ENCODE peak calls at places on chromosome 13, in four cellular contexts. L is GM23338, O is neural progenitor cell, C is PC-3. V is an unnamed sample.

GRCh38 chr13:98372886-98373285 is 195.8 kb upstream of the RNF113B start:
- DNase-seq in C (no peak), O (no peak), L (peak; percentile 58), V (no peak)

GRCh38 chr13:94192576-94192975 is 286.9 kb downstream of the DCT start:
- DNase-seq in L (peak; percentile 63), O (peak; percentile 67), C (peak; percentile 53), V (peak; percentile 16)

GRCh38 chr13:78601124-78601885 is 2.0 kb downstream of the POU4F1 start:
- DNase-seq in L (peak; percentile 66), C (no peak), O (peak; percentile 71), V (no peak)

GRCh38 chr13:44465318-44465717 is 91.7 kb downstream of the SERP2 start:
- DNase-seq in O (no peak), L (no peak), C (peak; percentile 38), V (no peak)

GRCh38 chr13:44196186-44196751 is 177.4 kb upstream of the SERP2 start:
- DNase-seq in C (peak; percentile 52), O (no peak), L (no peak), V (no peak)

GRCh38 chr13:36857273-36857672 is 38.3 kb downstream of the RFXAP start:
- DNase-seq in L (no peak), C (no peak), O (no peak), V (no peak)

GRCh38 chr13:93847162-93847561 is 620.6 kb downstream of the GPC6 start:
- DNase-seq in L (no peak), C (peak; percentile 80), O (no peak), V (no peak)

GRCh38 chr13:98265669-98266551 is 88.8 kb upstream of the RNF113B start:
- DNase-seq in L (no peak), O (no peak), C (no peak), V (no peak)

GRCh38 chr13:46210362-46211083 is 1.2 kb upstream of the LRRC63 start:
- DNase-seq in C (peak; percentile 4), L (no peak), O (no peak), V (no peak)

GRCh38 chr13:32669030-32669646 is 82.9 kb downstream of the PDS5B start:
- DNase-seq in L (peak; percentile 84), O (peak; percentile 76), C (peak; percentile 65), V (peak; percentile 29)

GRCh38 chr13:95480131-95480545 is 72.4 kb upstream of the CLDN10 start:
- DNase-seq in C (no peak), L (no peak), O (no peak), V (no peak)

GRCh38 chr13:39369161-39369890 is 233.7 kb downstream of the LHFPL6 start:
- DNase-seq in L (no peak), O (no peak), C (no peak), V (no peak)

GRCh38 chr13:41139296-41139966 is 6.8 kb upstream of the KBTBD6 start:
- DNase-seq in C (peak; percentile 62), L (no peak), O (no peak), V (no peak)

GRCh38 chr13:43303040-43303729 is 279.8 kb downstream of the DNAJC15 start:
- DNase-seq in C (peak; percentile 50), O (peak; percentile 82), L (peak; percentile 82), V (peak; percentile 54)

GRCh38 chr13:30212256-30212655 is 95.1 kb downstream of the KATNAL1 start:
- DNase-seq in O (no peak), C (no peak), L (no peak), V (no peak)

GRCh38 chr13:79692846-79693245 is 211.9 kb downstream of the NDFIP2 start:
- DNase-seq in L (no peak), C (no peak), O (no peak), V (no peak)

GRCh38 chr13:47337781-47338507 is 441.1 kb upstream of the HTR2A start:
- DNase-seq in O (peak; percentile 20), L (peak; percentile 28), C (no peak), V (no peak)

GRCh38 chr13:31970237-31970930 is 61.2 kb upstream of the FRY start:
- DNase-seq in L (no peak), C (peak; percentile 21), O (no peak), V (no peak)

GRCh38 chr13:71290963-71291937 is 575.8 kb downstream of the DACH1 start:
- DNase-seq in O (no peak), C (peak; percentile 71), L (no peak), V (peak; percentile 85)

GRCh38 chr13:72290962-72291681 is 424.1 kb upstream of the DACH1 start:
- DNase-seq in O (no peak), L (peak; percentile 47), C (peak; percentile 81), V (no peak)

GRCh38 chr13:48478401-48478800 is 54.5 kb downstream of the RCBTB2 start:
- DNase-seq in C (no peak), O (no peak), L (no peak), V (no peak)

GRCh38 chr13:73215807-73216206 is 157.0 kb downstream of the KLF5 start:
- DNase-seq in L (no peak), O (no peak), C (no peak), V (no peak)

GRCh38 chr13:98821372-98822237 is 69.1 kb upstream of the SLC15A1 start:
- DNase-seq in L (peak; percentile 48), O (no peak), C (no peak), V (no peak)

GRCh38 chr13:27961227-27962085 is 7.7 kb downstream of the CDX2 start:
- DNase-seq in L (peak; percentile 76), C (no peak), O (no peak), V (no peak)

GRCh38 chr13:68636784-68637183 is 1406.6 kb upstream of the PCDH9 start:
- DNase-seq in L (no peak), C (no peak), O (no peak), V (no peak)

GRCh38 chr13:63731896-63732295 is 2316.2 kb upstream of the PCDH20 start:
- DNase-seq in O (no peak), L (no peak), C (no peak), V (no peak)

GRCh38 chr13:110338441-110339101 is 31.5 kb downstream of the COL4A2 start:
- DNase-seq in O (peak; percentile 70), C (no peak), L (no peak), V (no peak)

GRCh38 chr13:41675306-41675705 is 218.0 kb downstream of the RGCC start:
- DNase-seq in L (no peak), C (no peak), O (no peak), V (no peak)

GRCh38 chr13:108594153-108594552 is 35.3 kb upstream of the MYO16 start:
- DNase-seq in O (peak; percentile 25), C (no peak), L (no peak), V (no peak)
- TF ChIP-seq EZH2phosphoT487 in O (no peak), C (no peak), L (no peak), V (no peak)

GRCh38 chr13:112068531-112069062 is 1.6 kb downstream of the SOX1 start:
- DNase-seq in C (no peak), O (peak; percentile 57), L (no peak), V (no peak)

GRCh38 chr13:112066624-112067004 is 335 bp upstream of the SOX1 start:
- DNase-seq in C (no peak), O (peak; percentile 94), L (peak; percentile 92), V (no peak)

GRCh38 chr13:112067871-112068305 is 939 bp downstream of the SOX1 start:
- DNase-seq in L (peak; percentile 76), O (peak; percentile 76), C (no peak), V (no peak)

GRCh38 chr13:112065867-112066623 is 904 bp upstream of the SOX1 start:
- DNase-seq in O (peak; percentile 45), L (peak; percentile 83), C (no peak), V (no peak)

DNA sequence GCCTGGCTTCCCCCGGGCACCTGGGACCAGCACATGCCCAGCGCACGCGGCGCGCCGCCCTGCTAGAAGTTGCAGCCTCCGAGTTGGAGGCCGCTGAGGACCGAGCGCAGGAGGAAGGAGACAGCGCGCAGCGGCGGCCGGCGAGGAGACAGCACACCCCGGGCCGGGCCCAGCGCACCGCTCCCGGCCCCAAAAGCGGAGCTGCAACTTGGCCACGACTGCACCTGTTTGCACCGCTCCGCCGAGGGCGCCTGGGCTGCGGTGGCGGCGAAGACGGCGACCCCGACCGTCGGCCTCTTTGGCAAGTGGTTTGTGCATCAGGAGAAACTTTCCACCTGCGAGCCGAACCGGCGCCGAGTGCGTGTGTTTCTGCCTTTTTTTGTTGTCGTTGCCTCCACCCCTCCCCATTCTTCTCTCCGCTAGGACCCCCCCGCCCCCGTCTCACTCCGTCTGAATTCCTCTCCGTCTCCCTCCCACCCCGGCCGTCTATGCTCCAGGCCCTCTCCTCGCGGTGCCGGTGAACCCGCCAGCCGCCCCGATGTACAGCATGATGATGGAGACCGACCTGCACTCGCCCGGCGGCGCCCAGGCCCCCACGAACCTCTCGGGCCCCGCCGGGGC is at the start of gene SOX1:
- DNase-seq in L (peak; percentile 73), C (no peak), O (peak; percentile 87), V (no peak)
- TF ChIP-seq EZH2 in L (no peak), C (no peak), O (peak; percentile 74), V (no peak)

DNA sequence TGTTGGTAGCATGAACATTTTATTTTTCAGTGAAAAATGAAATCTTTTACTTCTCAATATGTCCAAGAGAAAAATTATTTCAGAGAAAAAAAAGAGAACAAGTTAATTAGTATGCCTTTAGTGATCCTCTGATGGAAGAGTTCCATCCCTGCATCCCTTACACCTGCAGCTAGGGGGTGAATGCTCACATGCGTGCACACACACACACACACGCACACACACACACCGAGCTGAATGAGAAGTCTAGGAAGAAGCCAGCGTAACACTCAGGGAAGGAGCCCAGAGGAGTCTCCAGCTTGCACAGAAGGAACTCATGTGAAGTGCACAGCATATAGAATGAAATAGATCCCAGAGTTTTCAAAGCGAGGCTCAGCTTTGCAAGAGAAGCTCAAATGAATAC is 510.5 kb downstream of the IRS2 start:
- DNase-seq in O (peak; percentile 60), C (no peak), L (peak; percentile 51), V (no peak)
- TF ChIP-seq CTCF in O (peak; percentile 38), C (peak; percentile 35), L (peak; percentile 37), V (no peak)

DNA sequence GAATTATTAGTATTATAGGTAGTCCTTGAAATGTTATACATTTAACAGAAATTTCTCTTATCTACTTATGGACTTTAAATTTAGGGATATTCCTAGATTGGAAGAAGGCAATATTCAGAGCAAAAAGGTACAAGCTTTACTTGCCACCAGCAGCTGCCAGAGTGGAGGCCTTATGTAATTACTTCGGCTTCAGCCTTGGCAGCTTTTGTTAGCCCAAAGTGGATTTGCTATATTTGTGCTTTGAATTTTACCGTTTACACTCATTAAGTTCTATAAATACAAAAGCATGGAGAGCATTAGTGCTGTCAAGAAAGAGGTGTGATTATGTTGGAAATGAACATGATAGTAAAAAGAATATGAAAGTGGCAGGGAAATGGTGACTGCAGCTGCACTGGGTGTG is 319.9 kb downstream of the ATP8A2 start:
- DNase-seq in C (no peak), O (no peak), L (no peak), V (no peak)
- TF ChIP-seq EZH2phosphoT487 in C (no peak), O (no peak), L (no peak), V (no peak)

GRCh38 chr13:20191902-20192469 is 752 bp downstream of the GJB2 start:
- DNase-seq in C (peak; percentile 65), L (peak; percentile 78), O (peak; percentile 76), V (peak; percentile 66)
- TF ChIP-seq EZH2 in C (no peak), L (peak; percentile 83), O (no peak), V (no peak)

DNA sequence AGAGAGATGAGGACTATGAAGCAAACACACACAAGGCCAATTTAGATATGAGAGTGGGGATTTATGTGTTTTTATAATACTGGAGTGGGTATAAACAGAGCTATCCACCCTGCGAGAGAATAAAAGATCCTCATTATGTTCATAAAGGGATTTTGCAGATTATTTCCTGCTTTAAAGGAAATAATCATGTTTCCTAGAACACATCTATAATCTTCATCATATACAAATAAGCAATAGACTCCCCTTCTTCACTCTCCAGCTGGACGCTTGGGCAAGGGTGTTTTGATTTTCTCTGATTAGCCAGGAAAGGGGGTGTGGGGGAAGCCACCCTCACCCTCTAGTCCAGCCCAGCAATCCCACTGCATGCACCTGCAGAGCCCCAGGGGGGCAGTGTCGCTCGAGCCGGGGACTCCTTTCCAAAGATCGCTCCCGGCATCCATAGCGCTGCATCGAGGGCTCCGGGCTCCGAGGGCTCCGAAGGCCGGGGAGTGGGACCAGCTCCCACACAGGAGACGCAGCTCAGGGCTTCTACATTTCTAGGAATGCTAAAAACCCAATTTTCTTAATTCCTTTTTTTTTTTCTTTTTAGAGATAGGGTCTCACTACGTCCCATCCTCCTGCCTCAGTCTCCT is 38.6 kb downstream of the LATS2 start:
- DNase-seq in C (no peak), O (peak; percentile 35), L (peak; percentile 72), V (no peak)
- TF ChIP-seq CTCF in C (no peak), O (no peak), L (peak; percentile 42), V (no peak)

V was measured in MM.1S.